ENCODE peak calls at places on chromosomes 2 and 18, in ten cellular contexts. W, M, P, J, V, Y, A, B, H and G are unnamed samples. For H3K27me3, the result is how much of the 10 kb centered on the place peaks cover.

GRCh38 chr2:112703684-112704083 is 17.1 kb upstream of the NT5DC4 start:
- DNase-seq in W (no peak), M (no peak), P (no peak), J (no peak), V (no peak), Y (no peak), A (no peak), B (no peak), H (no peak), G (no peak)

GRCh38 chr18:58863539-58864145 is 1.0 kb upstream of the ZNF532 start:
- DNase-seq in W (no peak), M (peak), P (peak), J (peak), V (peak), Y (no peak), A (peak), B (no peak), H (peak), G (peak)

GRCh38 chr2:63849381-63850203 is 7.9 kb downstream of the UGP2 start:
- DNase-seq in W (no peak), M (no peak), P (no peak), J (no peak), V (no peak), Y (no peak), A (no peak), B (no peak), H (no peak), G (no peak)

GRCh38 chr2:39494784-39495251 is 57.7 kb upstream of the MAP4K3 start:
- DNase-seq in W (no peak), M (peak), P (no peak), J (no peak), V (no peak), Y (no peak), A (peak), B (no peak), H (no peak), G (no peak)

GRCh38 chr2:96485751-96486643 is 19.2 kb downstream of the NEURL3 start:
- DNase-seq in W (peak), M (peak), P (peak), J (peak), V (peak), Y (no peak), A (peak), B (no peak), H (peak), G (peak)

GRCh38 chr2:242085941-242086621 is 216.6 kb downstream of the RTP5 start:
- DNase-seq in W (no peak), M (peak), P (no peak), J (no peak), V (peak), Y (no peak), A (no peak), B (no peak), H (peak), G (no peak)

GRCh38 chr18:31711365-31712035 is 27.1 kb upstream of the B4GALT6 start:
- DNase-seq in W (no peak), M (no peak), P (no peak), J (no peak), V (no peak), Y (no peak), A (no peak), B (no peak), H (no peak), G (no peak)

GRCh38 chr18:55244520-55244919 is 285.3 kb upstream of the CCDC68 start:
- DNase-seq in W (no peak), M (peak), P (no peak), J (no peak), V (no peak), Y (no peak), A (no peak), B (no peak), H (no peak), G (no peak)

GRCh38 chr2:239445771-239446524 is 45.1 kb upstream of the HDAC4 start:
- DNase-seq in W (no peak), M (no peak), P (no peak), J (no peak), V (no peak), Y (no peak), A (no peak), B (no peak), H (no peak), G (no peak)

GRCh38 chr2:61450144-61450543 is 20.7 kb downstream of the USP34 start:
- DNase-seq in W (no peak), M (no peak), P (no peak), J (no peak), V (no peak), Y (no peak), A (no peak), B (no peak), H (no peak), G (no peak)

GRCh38 chr2:8692783-8693768 is 11.2 kb downstream of the ID2 start:
- DNase-seq in W (no peak), M (no peak), P (no peak), J (peak), V (peak), Y (no peak), A (no peak), B (no peak), H (no peak), G (no peak)

GRCh38 chr18:67104700-67105284 is 411.7 kb downstream of the DSEL start:
- DNase-seq in W (no peak), M (peak), P (peak), J (no peak), V (peak), Y (no peak), A (no peak), B (no peak), H (no peak), G (peak)

GRCh38 chr2:121478996-121479735 is 51.5 kb upstream of the RNU4ATAC start:
- DNase-seq in W (no peak), M (peak), P (no peak), J (no peak), V (no peak), Y (no peak), A (no peak), B (no peak), H (no peak), G (no peak)

GRCh38 chr2:150911766-150912280 is 349.8 kb downstream of the RBM43 start:
- DNase-seq in W (no peak), M (peak), P (peak), J (no peak), V (no peak), Y (no peak), A (peak), B (no peak), H (peak), G (peak)

GRCh38 chr2:225735844-225736243 is 336.3 kb downstream of the NYAP2 start:
- DNase-seq in W (no peak), M (peak), P (no peak), J (no peak), V (no peak), Y (no peak), A (peak), B (peak), H (no peak), G (no peak)

GRCh38 chr18:78709271-78709809 is 270.3 kb upstream of the SALL3 start:
- DNase-seq in W (peak), M (no peak), P (no peak), J (no peak), V (no peak), Y (no peak), A (no peak), B (no peak), H (peak), G (no peak)

GRCh38 chr2:173159794-173160463 is 84.3 kb downstream of the MAP3K20 start:
- DNase-seq in W (peak), M (peak), P (peak), J (no peak), V (peak), Y (peak), A (peak), B (peak), H (peak), G (peak)

GRCh38 chr2:143974262-143974661 is 545.7 kb downstream of the ZEB2 start:
- DNase-seq in W (no peak), M (peak), P (no peak), J (no peak), V (no peak), Y (no peak), A (no peak), B (no peak), H (no peak), G (no peak)

GRCh38 chr2:215409331-215410127 is 26.3 kb downstream of the FN1 start:
- DNase-seq in W (no peak), M (peak), P (no peak), J (no peak), V (no peak), Y (no peak), A (no peak), B (peak), H (no peak), G (no peak)

GRCh38 chr2:18588802-18589201 is 567 bp downstream of the NT5C1B start:
- DNase-seq in W (no peak), M (no peak), P (no peak), J (no peak), V (no peak), Y (no peak), A (no peak), B (no peak), H (no peak), G (no peak)

GRCh38 chr18:10839401-10839800 is 310.0 kb downstream of the PIEZO2 start:
- DNase-seq in W (no peak), M (no peak), P (no peak), J (no peak), V (no peak), Y (no peak), A (no peak), B (no peak), H (no peak), G (no peak)

GRCh38 chr2:241858206-241859016 is at the start of gene PDCD1:
- DNase-seq in W (no peak), M (no peak), P (peak), J (no peak), V (no peak), Y (no peak), A (peak), B (no peak), H (peak), G (no peak)

GRCh38 chr18:52237551-52237950 is 102.4 kb upstream of the DCC start:
- DNase-seq in W (no peak), M (peak), P (no peak), J (no peak), V (no peak), Y (no peak), A (no peak), B (no peak), H (no peak), G (no peak)

GRCh38 chr2:29223851-29224692 is 108.9 kb downstream of the CLIP4 start:
- DNase-seq in W (peak), M (peak), P (no peak), J (no peak), V (peak), Y (no peak), A (no peak), B (no peak), H (peak), G (peak)

GRCh38 chr2:154720642-154721041 is 22.1 kb downstream of the KCNJ3 start:
- DNase-seq in W (no peak), M (no peak), P (no peak), J (no peak), V (no peak), Y (no peak), A (no peak), B (no peak), H (no peak), G (no peak)

GRCh38 chr18:35334183-35334582 is 10.0 kb downstream of the ZNF24 start:
- DNase-seq in W (no peak), M (no peak), P (no peak), J (no peak), V (no peak), Y (no peak), A (no peak), B (no peak), H (no peak), G (no peak)
- TF ChIP-seq POLR2A in W (no peak), M (no peak), P (no peak), J (no peak), V (no peak), Y (no peak), A (no peak), B (no peak), H (no peak), G (no peak)

DNA sequence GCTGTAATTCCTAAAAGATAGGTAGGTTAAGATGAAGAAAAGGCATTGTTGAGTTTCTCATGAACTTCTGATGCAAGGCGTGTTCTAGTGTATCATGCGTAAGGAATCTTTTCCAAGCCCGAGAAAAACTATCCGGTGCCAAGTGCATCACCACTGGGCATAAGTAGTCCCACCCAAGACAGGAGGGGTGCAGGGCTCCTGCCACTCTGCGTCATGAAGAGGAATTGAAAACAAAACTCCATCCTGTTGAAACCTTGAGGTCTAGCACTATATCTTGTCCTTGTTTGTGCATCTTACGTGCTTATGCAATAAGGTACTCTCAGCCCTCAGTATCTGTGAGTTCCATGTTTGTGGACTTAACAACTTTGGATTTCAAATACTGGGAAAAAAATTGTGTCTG is 45.8 kb downstream of the RAB31 start:
- DNase-seq in W (no peak), M (no peak), P (no peak), J (no peak), V (no peak), Y (no peak), A (no peak), B (no peak), H (no peak), G (no peak)
- H3K27me3 ChIP-seq in W (under half), M (under half), P (under half), J (under half), V (under half), Y (under half), A (under half), B (under half), H (under half), G (under half)

DNA sequence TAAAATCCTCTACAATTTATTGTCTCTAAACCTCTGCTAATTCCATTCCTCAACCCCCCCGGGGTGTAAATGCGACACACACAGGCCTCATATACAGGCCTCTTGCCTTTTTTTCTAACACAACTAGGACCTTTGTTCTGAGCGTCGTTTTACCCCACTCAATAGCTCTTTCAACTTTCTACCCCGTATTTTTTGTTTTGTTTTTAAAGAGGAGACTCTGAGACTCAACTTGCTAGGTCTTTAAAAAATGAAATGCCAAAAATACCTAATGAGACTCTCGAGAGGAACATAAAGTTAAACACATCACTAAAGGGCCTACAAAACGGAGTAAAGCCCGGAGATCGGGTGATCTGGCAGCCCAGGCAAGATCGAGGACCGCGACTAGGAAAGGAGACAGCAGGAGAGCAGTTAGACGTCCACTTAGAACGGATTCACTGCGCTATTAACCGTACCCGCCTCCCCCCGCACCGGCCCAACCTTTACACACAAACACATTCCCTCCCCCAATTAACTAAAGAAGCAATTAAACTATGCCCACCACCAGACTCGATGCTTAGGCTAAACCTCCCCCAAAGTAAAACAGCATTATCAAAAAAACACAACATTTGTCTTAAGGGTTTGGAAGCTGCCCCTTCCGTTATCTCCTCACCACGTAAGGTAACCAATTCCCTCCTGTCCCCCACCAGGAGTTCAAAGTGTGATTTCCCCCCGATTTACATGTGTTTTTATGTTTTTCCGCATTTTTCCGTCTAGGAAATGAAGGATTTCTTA is 1.6 kb downstream of the TRIP12 start:
- DNase-seq in W (no peak), M (no peak), P (no peak), J (no peak), V (no peak), Y (no peak), A (no peak), B (no peak), H (no peak), G (peak)
- TF ChIP-seq POLR2A in W (no peak), M (no peak), P (no peak), J (no peak), V (no peak), Y (no peak), A (no peak), B (no peak), H (no peak), G (no peak)

GRCh38 chr2:240648650-240649275 is 23.5 kb downstream of the GPR35 start:
- DNase-seq in W (no peak), M (no peak), P (no peak), J (no peak), V (no peak), Y (no peak), A (no peak), B (no peak), H (peak), G (no peak)

GRCh38 chr2:240646900-240647502 is 21.7 kb downstream of the GPR35 start:
- DNase-seq in W (no peak), M (no peak), P (no peak), J (no peak), V (no peak), Y (no peak), A (no peak), B (no peak), H (peak), G (no peak)

GRCh38 chr2:240647503-240648154 is 22.3 kb downstream of the GPR35 start:
- DNase-seq in W (no peak), M (no peak), P (no peak), J (no peak), V (no peak), Y (no peak), A (no peak), B (no peak), H (peak), G (no peak)

GRCh38 chr2:240649331-240649730 is 24.1 kb downstream of the GPR35 start:
- DNase-seq in W (no peak), M (no peak), P (no peak), J (no peak), V (no peak), Y (no peak), A (no peak), B (no peak), H (peak), G (no peak)

DNA sequence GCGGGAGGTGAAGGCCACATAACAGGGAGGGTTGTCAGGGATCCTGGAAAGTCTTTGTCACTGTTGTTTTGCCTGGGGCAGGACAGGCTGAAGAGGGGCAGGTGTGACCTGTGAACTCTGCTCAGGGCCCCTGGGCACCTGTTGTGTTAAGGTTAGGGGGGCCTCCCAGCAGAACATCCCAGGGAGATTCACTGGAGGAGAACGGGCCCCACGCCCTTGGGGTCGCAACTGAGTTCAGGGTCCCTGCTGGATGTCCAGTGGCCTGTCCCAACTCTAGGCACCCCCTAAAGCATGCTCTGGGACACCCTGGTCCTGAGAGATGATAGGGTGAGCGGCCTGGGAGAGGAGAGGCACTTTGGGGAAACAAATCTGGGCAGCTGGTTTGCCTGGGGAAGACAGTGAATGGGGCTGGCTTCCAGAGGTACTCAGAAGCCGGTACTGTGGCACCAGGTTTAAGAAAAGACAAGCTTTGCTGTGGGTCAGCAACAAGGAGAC is 22.9 kb downstream of the GPR35 start:
- DNase-seq in W (no peak), M (no peak), P (no peak), J (no peak), V (no peak), Y (no peak), A (no peak), B (no peak), H (no peak), G (no peak)
- H3K27me3 ChIP-seq in W (under half), M (half or more), P (under half), J (under half), V (under half), Y (under half), A (under half), B (under half), H (under half), G (under half)

DNA sequence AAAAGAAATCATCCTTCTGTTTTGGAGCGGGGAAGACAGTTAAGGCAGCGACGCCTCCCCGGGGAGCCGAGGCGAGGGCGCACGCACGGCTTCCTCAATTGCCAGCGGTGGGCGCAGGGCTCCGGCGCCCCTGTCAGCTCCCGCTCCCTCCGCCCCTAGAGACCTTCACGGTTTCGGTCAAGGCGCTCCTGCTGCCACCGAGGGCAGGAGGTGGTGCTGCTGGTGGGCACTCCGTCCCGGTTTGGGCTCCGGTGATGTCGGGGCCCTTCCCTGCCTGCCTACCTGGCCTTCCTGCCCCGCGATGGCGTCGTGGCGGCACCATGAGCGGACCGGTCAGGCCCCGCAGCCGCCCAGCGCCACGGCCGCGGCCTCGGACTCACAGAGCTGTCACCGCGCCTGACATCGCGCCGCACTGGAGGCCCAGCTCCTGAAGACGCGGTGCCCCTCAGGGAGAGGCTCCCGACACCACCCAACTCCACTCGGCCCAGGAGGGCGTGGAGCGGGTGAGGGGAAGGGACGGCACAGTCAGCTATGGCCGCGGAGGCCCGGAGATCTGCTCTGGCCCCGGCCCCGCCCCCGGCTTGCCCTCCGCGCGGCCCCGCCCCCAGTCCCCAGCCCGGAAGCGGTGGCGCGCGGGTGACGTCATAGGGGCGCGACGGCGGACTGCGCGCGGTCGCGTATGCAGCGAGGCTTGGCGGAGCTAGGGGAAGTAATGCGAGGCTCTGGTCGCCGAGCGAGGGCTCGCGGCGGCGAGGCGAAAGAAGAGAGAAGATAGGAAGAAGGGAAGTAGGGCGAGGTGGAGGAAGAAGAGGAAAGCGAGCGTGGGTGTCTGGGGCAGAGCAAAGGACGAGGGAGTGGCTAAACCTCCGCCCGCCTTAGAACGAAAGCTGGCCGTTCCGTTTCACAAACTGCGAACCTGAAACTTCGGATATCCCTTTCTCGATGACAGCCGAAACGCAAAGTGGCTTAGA is at the start of gene SLC35F5:
- DNase-seq in W (peak), M (peak), P (peak), J (peak), V (peak), Y (peak), A (peak), B (peak), H (peak), G (peak)
- TF ChIP-seq POLR2A in W (peak), M (peak), P (peak), J (peak), V (peak), Y (peak), A (peak), B (peak), H (peak), G (peak)

DNA sequence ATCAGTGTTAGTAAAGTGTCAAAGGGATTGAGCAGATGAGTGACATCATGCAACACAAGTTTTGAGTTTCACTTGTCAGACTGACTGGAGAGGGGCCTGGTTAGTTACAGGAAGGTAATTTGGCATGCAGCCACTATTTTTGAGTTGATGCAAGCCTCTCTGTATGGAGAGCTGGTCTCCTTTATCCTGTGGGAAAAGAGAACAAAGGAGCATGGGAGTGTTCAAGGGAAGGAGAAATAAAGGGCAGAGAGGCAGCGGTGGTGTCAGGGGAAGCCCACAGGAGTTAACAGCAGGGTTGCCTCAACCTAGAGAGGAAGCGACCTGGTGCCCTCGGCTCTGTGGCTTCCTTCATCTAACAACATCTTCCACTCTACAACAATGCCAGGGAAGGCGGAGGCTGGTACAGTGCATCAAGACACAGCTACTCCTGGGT is 2.1 kb downstream of the CTLA4 start:
- DNase-seq in W (no peak), M (no peak), P (no peak), J (no peak), V (no peak), Y (no peak), A (no peak), B (no peak), H (no peak), G (no peak)
- H3K27me3 ChIP-seq in W (under half), M (under half), P (under half), J (under half), V (under half), Y (under half), A (under half), B (under half), H (under half), G (under half)